ENCODE peak calls at places on chromosomes 16 and 17, in ten cellular contexts. X, M, H, E, I, V, O, Q, N and P are unnamed samples.

GRCh38 chr17:57086069-57086930 is 1.3 kb downstream of the AKAP1 start:
- DNase-seq in X (peak), M (no peak), H (peak), E (peak), I (peak), V (no peak), O (peak), Q (peak), N (no peak), P (no peak)

GRCh38 chr16:69754143-69754468 is 620 bp downstream of the NOB1 start:
- DNase-seq in X (no peak), M (no peak), H (no peak), E (no peak), I (no peak), V (no peak), O (peak), Q (no peak), N (no peak), P (no peak)

GRCh38 chr16:4093495-4094137 is 22.6 kb downstream of the ADCY9 start:
- DNase-seq in X (peak), M (no peak), H (peak), E (no peak), I (no peak), V (no peak), O (no peak), Q (no peak), N (peak), P (no peak)

GRCh38 chr16:23807028-23807427 is 28.8 kb upstream of the PRKCB start:
- DNase-seq in X (no peak), M (no peak), H (peak), E (no peak), I (peak), V (no peak), O (no peak), Q (no peak), N (no peak), P (no peak)

GRCh38 chr16:86219655-86220445 is 290.5 kb upstream of the FOXF1 start:
- DNase-seq in X (no peak), M (no peak), H (peak), E (no peak), I (no peak), V (no peak), O (no peak), Q (no peak), N (no peak), P (peak)

GRCh38 chr17:27469256-27469655 is 13.0 kb downstream of the KSR1 start:
- DNase-seq in X (no peak), M (no peak), H (no peak), E (no peak), I (no peak), V (no peak), O (no peak), Q (no peak), N (no peak), P (no peak)

GRCh38 chr17:67656494-67657203 is 61.1 kb upstream of the NOL11 start:
- DNase-seq in X (no peak), M (no peak), H (no peak), E (no peak), I (no peak), V (no peak), O (no peak), Q (no peak), N (no peak), P (no peak)

GRCh38 chr17:74245145-74245817 is 28.8 kb upstream of the DNAI2 start:
- DNase-seq in X (no peak), M (no peak), H (no peak), E (peak), I (no peak), V (no peak), O (no peak), Q (no peak), N (no peak), P (no peak)

GRCh38 chr17:31509805-31510177 is 118.3 kb downstream of the RAB11FIP4 start:
- DNase-seq in X (no peak), M (no peak), H (no peak), E (no peak), I (no peak), V (no peak), O (no peak), Q (no peak), N (no peak), P (no peak)

GRCh38 chr17:63699638-63700527 is at the start of gene LIMD2:
- DNase-seq in X (no peak), M (no peak), H (peak), E (peak), I (peak), V (no peak), O (no peak), Q (peak), N (peak), P (no peak)

GRCh38 chr17:72974605-72975232 is 117.8 kb downstream of the SLC39A11 start:
- DNase-seq in X (no peak), M (no peak), H (no peak), E (no peak), I (no peak), V (no peak), O (peak), Q (no peak), N (no peak), P (no peak)

GRCh38 chr17:81040791-81041337 is 5.9 kb downstream of the BAIAP2 start:
- DNase-seq in X (no peak), M (no peak), H (no peak), E (peak), I (no peak), V (no peak), O (no peak), Q (no peak), N (no peak), P (no peak)

GRCh38 chr17:48441231-48441711 is 11.3 kb upstream of the SKAP1 start:
- DNase-seq in X (no peak), M (no peak), H (no peak), E (no peak), I (no peak), V (no peak), O (no peak), Q (no peak), N (no peak), P (no peak)

GRCh38 chr16:84791088-84791487 is 28.7 kb upstream of the CRISPLD2 start:
- DNase-seq in X (no peak), M (no peak), H (no peak), E (no peak), I (no peak), V (no peak), O (no peak), Q (no peak), N (no peak), P (peak)

GRCh38 chr16:84800118-84800517 is 19.7 kb upstream of the CRISPLD2 start:
- DNase-seq in X (no peak), M (no peak), H (no peak), E (no peak), I (no peak), V (no peak), O (no peak), Q (peak), N (no peak), P (no peak)

GRCh38 chr16:84791501-84791900 is 28.3 kb upstream of the CRISPLD2 start:
- DNase-seq in X (no peak), M (no peak), H (no peak), E (no peak), I (no peak), V (no peak), O (no peak), Q (no peak), N (no peak), P (no peak)

GRCh38 chr16:84794626-84795025 is 25.2 kb upstream of the CRISPLD2 start:
- DNase-seq in X (no peak), M (no peak), H (no peak), E (no peak), I (no peak), V (no peak), O (no peak), Q (no peak), N (no peak), P (no peak)

GRCh38 chr16:84795338-84796053 is 24.3 kb upstream of the CRISPLD2 start:
- DNase-seq in X (peak), M (peak), H (peak), E (no peak), I (no peak), V (no peak), O (no peak), Q (peak), N (peak), P (peak)
- H3K4me3 ChIP-seq in X (peak), M (peak), H (no peak), E (peak), I (no peak), V (no peak), O (no peak), Q (no peak), N (no peak), P (no peak)

GRCh38 chr16:68065716-68066305 is 19.4 kb upstream of the NFATC3 start:
- DNase-seq in X (no peak), M (no peak), H (peak), E (no peak), I (no peak), V (no peak), O (no peak), Q (peak), N (no peak), P (no peak)
- H3K4me3 ChIP-seq in X (no peak), M (no peak), H (no peak), E (no peak), I (no peak), V (no peak), O (no peak), Q (no peak), N (no peak), P (no peak)

GRCh38 chr17:15384142-15384803 is 42.9 kb upstream of the TEKT3 start:
- DNase-seq in X (peak), M (peak), H (no peak), E (no peak), I (no peak), V (no peak), O (no peak), Q (peak), N (peak), P (no peak)
- H3K4me3 ChIP-seq in X (peak), M (peak), H (no peak), E (no peak), I (no peak), V (no peak), O (peak), Q (no peak), N (peak), P (peak)

GRCh38 chr17:4901648-4902344 is 1.1 kb downstream of the CHRNE start:
- DNase-seq in X (no peak), M (no peak), H (no peak), E (peak), I (peak), V (no peak), O (no peak), Q (peak), N (peak), P (no peak)

GRCh38 chr17:4898927-4899326 is 409 bp upstream of the C17orf107 start:
- DNase-seq in X (no peak), M (no peak), H (no peak), E (peak), I (peak), V (no peak), O (no peak), Q (no peak), N (no peak), P (no peak)

GRCh38 chr17:4899341-4900230 is at the start of gene C17orf107:
- DNase-seq in X (peak), M (peak), H (peak), E (peak), I (peak), V (no peak), O (no peak), Q (peak), N (peak), P (peak)

GRCh38 chr17:4901108-4901647 is 1.7 kb downstream of the CHRNE start:
- DNase-seq in X (no peak), M (no peak), H (no peak), E (no peak), I (no peak), V (no peak), O (no peak), Q (no peak), N (no peak), P (no peak)

DNA sequence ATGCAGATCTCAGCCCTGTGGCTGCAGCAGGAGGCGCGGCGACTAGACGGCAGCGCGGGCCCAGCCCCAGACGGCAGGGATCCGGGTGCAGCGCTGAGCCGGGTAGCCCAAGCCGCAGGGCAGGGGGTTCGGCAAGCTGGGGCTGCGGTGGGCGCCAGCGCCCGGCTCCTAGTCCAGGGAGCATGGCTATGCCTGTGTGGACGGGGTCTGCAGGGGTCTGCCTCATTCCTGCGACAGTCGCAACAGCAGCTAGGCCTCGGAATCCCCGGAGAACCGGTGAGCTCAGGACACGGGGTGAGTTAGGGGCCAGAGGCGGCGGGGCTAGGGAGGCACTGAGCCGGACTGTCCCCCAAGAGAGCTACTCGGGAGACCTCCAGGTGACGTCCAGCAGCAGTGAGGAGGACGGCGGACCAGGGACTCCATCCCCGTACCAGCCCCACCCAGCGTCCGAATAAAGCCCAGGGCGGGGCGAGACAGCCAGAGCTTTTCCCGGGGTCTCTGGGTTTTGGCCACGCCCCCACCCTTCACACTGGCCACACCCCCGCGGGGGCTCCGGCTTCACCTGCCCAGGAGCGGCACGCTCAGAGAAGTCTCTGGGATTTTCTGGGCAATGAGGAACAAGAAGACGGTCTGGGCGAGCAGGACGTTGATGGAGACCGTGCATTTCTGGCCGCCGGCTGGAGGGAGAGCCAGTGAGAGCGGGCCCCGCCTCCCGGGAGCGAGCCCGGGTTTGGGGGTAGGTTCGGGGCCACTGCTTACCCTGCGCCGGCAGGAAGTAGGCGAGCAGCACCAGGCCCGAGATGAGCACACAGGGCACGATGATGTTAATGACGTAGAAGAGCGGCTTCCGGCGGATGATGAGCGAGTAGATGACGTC is 1.1 kb downstream of the C17orf107 start:
- DNase-seq in X (no peak), M (no peak), H (no peak), E (peak), I (peak), V (no peak), O (no peak), Q (no peak), N (no peak), P (no peak)
- H3K4me3 ChIP-seq in X (peak), M (peak), H (no peak), E (peak), I (peak), V (no peak), O (no peak), Q (no peak), N (peak), P (peak)

DNA sequence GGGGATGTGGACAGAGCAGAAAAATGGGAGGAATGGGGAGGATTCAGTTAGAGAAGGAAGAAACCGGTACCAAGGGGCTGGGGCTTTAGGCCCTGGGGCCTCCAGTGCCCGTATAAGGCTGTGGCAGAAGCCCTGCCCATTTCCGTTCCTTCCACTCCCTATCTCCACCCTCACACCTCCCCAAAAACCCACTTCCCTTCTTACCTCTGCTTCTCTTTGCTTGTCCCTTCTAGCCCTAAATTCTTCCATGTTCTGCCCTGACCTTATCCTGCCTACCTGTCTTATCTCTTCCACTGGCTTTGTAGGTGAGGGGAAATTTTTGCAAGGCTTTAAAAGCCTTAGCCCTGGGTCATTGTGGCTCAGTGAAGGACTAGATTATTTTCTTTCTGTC is 4.1 kb downstream of the RNF167 start:
- DNase-seq in X (no peak), M (no peak), H (no peak), E (no peak), I (no peak), V (no peak), O (no peak), Q (no peak), N (no peak), P (no peak)
- H3K4me3 ChIP-seq in X (no peak), M (no peak), H (no peak), E (peak), I (no peak), V (no peak), O (no peak), Q (no peak), N (peak), P (no peak)

DNA sequence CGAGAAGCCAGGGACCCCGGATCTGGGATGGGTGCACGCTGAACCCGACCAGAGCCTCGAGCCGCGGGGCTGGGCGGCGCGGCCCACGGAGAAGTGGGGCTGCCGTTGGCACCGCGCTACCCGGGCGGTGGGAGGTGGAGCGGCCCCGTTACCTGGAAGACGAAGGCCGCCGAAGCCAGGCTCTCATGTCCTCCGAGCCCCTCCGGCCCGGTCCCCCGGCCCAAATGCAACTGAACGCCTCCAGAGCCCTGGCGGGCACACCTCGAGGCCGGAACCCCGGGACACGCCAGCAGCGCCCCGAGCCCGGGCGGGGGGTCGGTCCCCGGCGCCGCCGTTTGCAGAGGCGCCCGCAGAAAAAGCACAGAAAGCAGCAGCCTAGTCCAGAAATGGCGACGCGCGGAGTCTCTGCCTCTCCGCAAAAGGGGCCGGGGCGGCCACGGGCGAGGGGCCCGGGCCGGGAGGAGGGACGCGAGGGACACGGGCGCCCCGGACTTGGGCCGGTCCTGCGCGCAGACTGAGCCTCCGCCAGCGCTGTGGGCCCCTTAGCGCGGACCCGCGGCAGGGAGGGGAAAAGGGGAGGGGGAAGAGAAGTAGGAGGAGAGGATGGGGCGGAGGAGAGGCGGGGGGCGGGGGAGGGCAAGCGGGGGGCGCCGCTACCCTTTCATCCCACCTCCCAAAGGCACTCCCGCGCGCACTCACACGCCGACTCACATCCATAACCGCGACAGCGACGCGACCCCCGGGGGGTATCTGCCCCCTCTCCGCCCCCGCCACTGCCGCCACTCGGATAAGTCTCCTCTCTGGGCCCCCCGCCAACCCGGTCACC is 1.4 kb downstream of the AXIN2 start:
- DNase-seq in X (peak), M (no peak), H (peak), E (peak), I (peak), V (no peak), O (no peak), Q (peak), N (peak), P (no peak)
- H3K4me3 ChIP-seq in X (peak), M (no peak), H (peak), E (no peak), I (peak), V (peak), O (peak), Q (peak), N (no peak), P (peak)

GRCh38 chr16:67845291-67846062 is 1.3 kb upstream of the NUTF2 start:
- DNase-seq in X (no peak), M (no peak), H (no peak), E (no peak), I (no peak), V (no peak), O (no peak), Q (no peak), N (no peak), P (no peak)
- H3K4me3 ChIP-seq in X (peak), M (peak), H (no peak), E (peak), I (peak), V (no peak), O (peak), Q (no peak), N (peak), P (peak)